ENCODE peak calls at places on chromosomes 12 and 14, in eight cellular contexts. Q is T-helper 17 cell, P is G401, N is cardiac fibroblast, B is RWPE2, X is hepatocyte, J is esophagus squamous epithelium, Y is frontal cortex. W is an unnamed sample.
A peak's percentile ranks its signal among the peaks of the same experiment; 100 is the strongest.

GRCh38 chr14:36383674-36384421 is 63.4 kb upstream of the MBIP start:
- DNase-seq in N (no peak), P (peak; percentile 89), Y (no peak), J (no peak), X (no peak), B (no peak), Q (no peak), W (peak; percentile 72)

GRCh38 chr12:65510584-65511050 is 232.1 kb downstream of the MSRB3 start:
- DNase-seq in J (no peak), B (no peak), N (no peak), P (peak; percentile 75), X (peak; percentile 57), Y (no peak), Q (no peak), W (peak; percentile 45)

GRCh38 chr12:102167821-102168605 is 29.6 kb downstream of the PMCH start:
- DNase-seq in N (peak; percentile 28), Y (no peak), P (no peak), J (no peak), Q (no peak), B (no peak), X (no peak), W (no peak)

GRCh38 chr12:49968431-49968830 is 4.3 kb upstream of the AQP6 start:
- DNase-seq in Q (no peak), N (no peak), B (no peak), J (no peak), X (no peak), Y (no peak), P (no peak), W (no peak)

GRCh38 chr14:24280797-24281460 is 9.5 kb upstream of the RABGGTA start:
- DNase-seq in B (no peak), P (no peak), J (no peak), Y (no peak), N (peak; percentile 31), Q (no peak), X (no peak), W (peak; percentile 26)

GRCh38 chr12:131894313-131894860 is at the start of gene ULK1:
- DNase-seq in B (peak; percentile 88), P (peak; percentile 90), X (peak; percentile 97), Y (peak; percentile 100), N (peak; percentile 84), J (peak; percentile 41), Q (peak; percentile 94), W (peak; percentile 97)

GRCh38 chr14:35965425-35965824 is 139.3 kb downstream of the BRMS1L start:
- DNase-seq in X (no peak), N (no peak), Y (peak; percentile 31), P (peak; percentile 20), B (no peak), J (no peak), Q (no peak), W (no peak)

GRCh38 chr14:26775765-26776577 is 178.1 kb upstream of the NOVA1 start:
- DNase-seq in J (no peak), N (peak; percentile 71), Q (no peak), X (no peak), Y (no peak), B (no peak), P (no peak), W (no peak)

GRCh38 chr14:77714926-77715325 is 7.0 kb downstream of the SLIRP start:
- DNase-seq in B (no peak), Q (no peak), P (no peak), N (no peak), J (no peak), X (no peak), Y (no peak), W (no peak)

GRCh38 chr14:37122288-37122687 is 50.1 kb downstream of the SLC25A21 start:
- DNase-seq in X (peak; percentile 6), P (no peak), N (peak; percentile 74), B (no peak), Q (no peak), Y (no peak), J (no peak), W (no peak)

GRCh38 chr12:74415633-74416032 is 122.0 kb upstream of the ATXN7L3B start:
- DNase-seq in Y (no peak), Q (no peak), N (peak; percentile 48), X (peak; percentile 52), J (no peak), P (peak; percentile 12), B (no peak), W (no peak)

GRCh38 chr12:120639771-120640721 is at the start of gene CABP1:
- DNase-seq in N (no peak), Q (peak; percentile 18), P (peak; percentile 41), B (no peak), Y (peak; percentile 35), J (no peak), X (peak; percentile 55), W (no peak)

GRCh38 chr14:47425302-47425701 is 250.1 kb downstream of the MDGA2 start:
- DNase-seq in P (no peak), N (no peak), Q (no peak), Y (no peak), J (no peak), X (no peak), B (no peak), W (no peak)

GRCh38 chr12:64582862-64583261 is 27.4 kb upstream of the RASSF3 start:
- DNase-seq in Y (no peak), Q (no peak), N (no peak), X (no peak), P (no peak), B (no peak), J (no peak), W (no peak)

GRCh38 chr12:128818065-128819022 is 5.4 kb downstream of the SLC15A4 start:
- DNase-seq in N (peak; percentile 83), J (no peak), X (peak; percentile 34), B (no peak), P (peak; percentile 69), Q (no peak), Y (no peak), W (no peak)

GRCh38 chr12:6608592-6609311 is 1.6 kb upstream of the CHD4 start:
- DNase-seq in Q (no peak), B (no peak), P (peak; percentile 66), X (no peak), J (no peak), Y (no peak), N (peak; percentile 37), W (no peak)

GRCh38 chr12:105986779-105987686 is 151.7 kb downstream of the NUAK1 start:
- DNase-seq in X (peak; percentile 37), P (no peak), Q (no peak), J (no peak), B (no peak), N (peak; percentile 88), Y (no peak), W (peak; percentile 28)

GRCh38 chr14:58702466-58703148 is 64.8 kb downstream of the DACT1 start:
- DNase-seq in Y (no peak), Q (no peak), X (no peak), N (no peak), P (peak; percentile 42), J (no peak), B (no peak), W (no peak)

GRCh38 chr12:115013668-115014072 is 329.7 kb upstream of the TBX3 start:
- DNase-seq in Y (no peak), Q (no peak), J (no peak), B (no peak), P (no peak), N (no peak), X (no peak), W (no peak)

GRCh38 chr14:100085451-100085850 is 20.2 kb downstream of the EVL start:
- DNase-seq in P (no peak), N (no peak), Q (no peak), B (no peak), X (no peak), J (no peak), Y (no peak), W (no peak)

GRCh38 chr12:119444462-119445044 is 110.0 kb downstream of the CCDC60 start:
- DNase-seq in Q (no peak), P (peak; percentile 23), N (peak; percentile 46), Y (peak; percentile 4), X (peak; percentile 62), J (no peak), B (no peak), W (no peak)

W was measured in Right ventricle myocardium inferior.